ENCODE peak calls at places on chromosomes 2 and 18, in ten cellular contexts. A is small intestine; R is CD8-positive, alpha-beta memory T cell; I is H9; U is neuronal stem cell; O is right lobe of liver; N is CD8-positive, alpha-beta T cell; C is body of pancreas; K is aorta; H is GM23338. E is an unnamed sample. For H3K27me3, the result is how much of the 10 kb centered on the place peaks cover.

GRCh38 chr18:78713064-78713463 is 266.6 kb upstream of the SALL3 start:
- DNase-seq in I (peak), A (no peak), H (peak), K (no peak), O (no peak), R (no peak), C (no peak), U (peak), N (no peak), E (no peak)

GRCh38 chr18:50060822-50061221 is 134.1 kb downstream of the MYO5B start:
- DNase-seq in H (peak), C (no peak), I (no peak), O (no peak), A (no peak), U (no peak), R (no peak), N (no peak), K (no peak), E (no peak)

GRCh38 chr2:113098061-113098460 is 29.3 kb upstream of the IL1RN start:
- DNase-seq in H (no peak), R (peak), O (no peak), C (no peak), N (no peak), I (no peak), U (no peak), A (no peak), K (no peak), E (peak)

GRCh38 chr2:234981197-234982095 is 29.6 kb downstream of the SH3BP4 start:
- DNase-seq in O (peak), K (peak), U (peak), C (peak), R (no peak), N (no peak), A (peak), H (peak), I (peak), E (no peak)

GRCh38 chr18:63262369-63263335 is 56.9 kb downstream of the BCL2 start:
- DNase-seq in O (no peak), K (peak), C (no peak), R (no peak), N (no peak), I (no peak), H (no peak), A (no peak), U (no peak), E (no peak)

GRCh38 chr2:219969508-219969907 is 342.1 kb downstream of the SLC4A3 start:
- DNase-seq in N (no peak), K (no peak), R (no peak), U (no peak), H (no peak), C (no peak), I (no peak), A (no peak), O (no peak), E (no peak)

GRCh38 chr2:142722086-142722485 is 155.4 kb upstream of the KYNU start:
- DNase-seq in H (no peak), A (no peak), C (no peak), N (no peak), K (no peak), I (no peak), U (no peak), R (no peak), O (no peak), E (no peak)

GRCh38 chr2:215967590-215968373 is 45.6 kb downstream of the MREG start:
- DNase-seq in R (no peak), I (no peak), O (no peak), C (no peak), H (no peak), K (no peak), N (no peak), U (no peak), A (no peak), E (no peak)

GRCh38 chr2:66490588-66491001 is 55.7 kb downstream of the MEIS1 start:
- DNase-seq in O (no peak), N (no peak), A (no peak), C (no peak), R (no peak), U (no peak), I (no peak), K (no peak), H (no peak), E (no peak)

GRCh38 chr2:36734304-36734703 is 37.8 kb downstream of the VIT start:
- DNase-seq in U (no peak), K (no peak), I (no peak), N (no peak), A (no peak), C (no peak), O (no peak), H (no peak), R (no peak), E (no peak)

GRCh38 chr18:57241869-57242268 is 95.0 kb downstream of the BOD1L2 start:
- DNase-seq in C (no peak), U (no peak), K (no peak), I (no peak), R (no peak), A (no peak), O (no peak), H (no peak), N (no peak), E (no peak)

DNA sequence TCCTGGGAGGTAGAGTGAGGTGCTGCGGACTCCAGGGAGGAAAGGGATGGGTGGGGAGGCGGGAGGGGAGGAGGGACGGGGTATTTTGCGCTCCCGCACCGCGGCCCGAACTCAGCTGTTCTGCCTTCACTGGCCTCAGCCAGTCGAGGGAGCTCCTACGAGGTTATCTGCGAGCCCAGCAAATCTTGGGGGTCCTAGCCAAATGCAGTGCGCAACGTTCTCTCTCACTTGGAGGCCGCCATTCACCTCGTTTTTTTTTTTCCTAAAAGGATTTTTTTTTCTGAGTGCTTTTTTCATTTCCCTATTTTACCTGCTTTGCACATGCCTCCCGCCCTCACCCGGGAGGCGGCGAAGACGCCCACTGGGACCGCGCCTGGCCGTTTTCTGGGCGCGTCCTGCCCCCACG is 864 bp upstream of the BCL2L11 start:
- DNase-seq in K (no peak), R (peak), C (no peak), I (no peak), U (peak), N (no peak), H (no peak), A (no peak), O (peak), E (peak)
- H3K27me3 ChIP-seq in K (under half), R (under half), C (under half), I (under half), U (under half), N (under half), H (half or more), A (under half), O (under half), E (under half)

GRCh38 chr2:162340822-162341221 is 3.1 kb upstream of the GCA start:
- DNase-seq in H (no peak), A (no peak), I (no peak), N (no peak), K (no peak), C (no peak), O (no peak), R (no peak), U (no peak), E (no peak)

GRCh38 chr2:162342841-162343240 is 1.1 kb upstream of the GCA start:
- DNase-seq in C (no peak), K (no peak), O (no peak), I (no peak), N (no peak), U (no peak), A (no peak), R (no peak), H (no peak), E (no peak)

GRCh38 chr2:162343492-162343823 is 474 bp upstream of the GCA start:
- DNase-seq in C (no peak), N (no peak), R (no peak), O (no peak), I (no peak), U (no peak), A (no peak), K (no peak), H (no peak), E (no peak)

GRCh38 chr2:162343824-162344616 is at the start of gene GCA:
- DNase-seq in K (peak), I (peak), O (peak), H (peak), A (peak), N (peak), R (peak), C (peak), U (peak), E (peak)

GRCh38 chr2:162344617-162344950 is 652 bp downstream of the GCA start:
- DNase-seq in H (no peak), K (no peak), U (no peak), I (no peak), C (no peak), R (no peak), O (no peak), N (no peak), A (no peak), E (no peak)
- H3K27ac ChIP-seq in H (no peak), K (no peak), U (no peak), I (no peak), C (peak), R (no peak), O (peak), N (peak), A (peak), E (peak)

GRCh38 chr18:5879479-5879882 is 15.8 kb downstream of the TMEM200C start:
- DNase-seq in I (no peak), R (no peak), H (peak), A (peak), C (no peak), U (no peak), N (no peak), O (no peak), K (no peak), E (no peak)
- H3K27me3 ChIP-seq in I (under half), R (under half), H (under half), A (under half), C (under half), U (under half), N (under half), O (under half), K (under half), E (under half)

DNA sequence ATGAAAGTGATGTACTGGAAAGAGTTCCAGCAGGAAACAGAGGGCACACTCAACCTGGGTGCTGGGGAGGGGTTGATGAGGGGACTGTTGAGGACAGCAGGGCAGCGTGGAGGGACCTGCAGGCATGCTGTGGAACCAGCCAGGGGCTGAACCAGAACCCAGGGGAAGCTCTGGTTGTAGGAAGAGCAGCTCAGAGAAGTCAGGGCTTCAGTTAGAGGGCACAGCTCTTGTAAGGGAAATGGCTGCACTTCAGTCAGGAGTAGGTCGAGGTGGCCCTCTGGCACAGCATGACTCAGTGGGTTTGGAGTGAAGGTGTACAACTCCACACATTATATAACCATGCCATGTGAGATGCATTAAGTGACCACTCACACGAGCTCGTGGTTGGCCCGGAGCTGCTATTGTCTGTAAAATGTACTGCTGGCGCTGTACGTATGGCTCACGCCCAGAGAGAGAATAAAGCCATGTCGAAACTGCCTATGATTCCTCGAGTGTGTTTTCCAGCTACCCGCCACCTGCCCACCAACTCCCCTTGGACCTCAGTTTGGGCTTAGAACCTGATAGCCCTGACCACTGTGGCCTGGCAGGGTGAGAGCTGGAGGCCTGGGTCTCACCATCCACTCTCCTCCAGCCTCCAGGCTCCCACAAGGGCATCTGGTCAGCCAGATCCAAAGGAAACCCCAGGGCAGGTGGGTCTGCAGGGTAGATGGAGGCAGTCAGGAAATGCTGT is 136.5 kb upstream of the HS6ST1 start:
- DNase-seq in U (no peak), C (peak), H (no peak), I (peak), K (no peak), N (peak), R (no peak), A (no peak), O (no peak), E (no peak)
- H3K27ac ChIP-seq in U (no peak), C (no peak), H (no peak), I (no peak), K (no peak), N (no peak), R (no peak), A (no peak), O (no peak), E (no peak)

DNA sequence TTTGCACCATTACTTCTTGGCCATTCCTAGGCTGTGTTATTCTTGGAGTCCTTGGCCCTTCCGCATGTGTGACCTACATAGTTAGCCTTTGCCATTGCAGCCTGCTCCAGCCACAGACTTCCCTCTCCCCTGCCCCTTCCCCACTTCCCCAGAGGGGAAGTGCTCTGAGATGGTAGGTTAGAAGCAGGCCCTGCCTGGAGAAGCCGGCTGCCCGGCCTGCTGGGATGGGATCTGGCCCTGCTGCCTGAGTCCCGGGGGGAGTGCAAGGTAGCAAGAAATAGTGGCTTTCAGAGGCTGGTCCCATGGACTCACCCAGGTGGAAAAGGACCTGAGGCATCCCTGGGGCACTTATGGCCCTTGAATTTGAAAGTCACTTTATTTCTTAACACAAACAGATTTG is 28.4 kb upstream of the OTOF start:
- DNase-seq in H (no peak), A (no peak), U (no peak), I (no peak), K (no peak), N (no peak), R (no peak), C (no peak), O (no peak), E (no peak)
- H3K27me3 ChIP-seq in H (under half), A (under half), U (under half), I (under half), K (under half), N (under half), R (under half), C (under half), O (under half), E (under half)

DNA sequence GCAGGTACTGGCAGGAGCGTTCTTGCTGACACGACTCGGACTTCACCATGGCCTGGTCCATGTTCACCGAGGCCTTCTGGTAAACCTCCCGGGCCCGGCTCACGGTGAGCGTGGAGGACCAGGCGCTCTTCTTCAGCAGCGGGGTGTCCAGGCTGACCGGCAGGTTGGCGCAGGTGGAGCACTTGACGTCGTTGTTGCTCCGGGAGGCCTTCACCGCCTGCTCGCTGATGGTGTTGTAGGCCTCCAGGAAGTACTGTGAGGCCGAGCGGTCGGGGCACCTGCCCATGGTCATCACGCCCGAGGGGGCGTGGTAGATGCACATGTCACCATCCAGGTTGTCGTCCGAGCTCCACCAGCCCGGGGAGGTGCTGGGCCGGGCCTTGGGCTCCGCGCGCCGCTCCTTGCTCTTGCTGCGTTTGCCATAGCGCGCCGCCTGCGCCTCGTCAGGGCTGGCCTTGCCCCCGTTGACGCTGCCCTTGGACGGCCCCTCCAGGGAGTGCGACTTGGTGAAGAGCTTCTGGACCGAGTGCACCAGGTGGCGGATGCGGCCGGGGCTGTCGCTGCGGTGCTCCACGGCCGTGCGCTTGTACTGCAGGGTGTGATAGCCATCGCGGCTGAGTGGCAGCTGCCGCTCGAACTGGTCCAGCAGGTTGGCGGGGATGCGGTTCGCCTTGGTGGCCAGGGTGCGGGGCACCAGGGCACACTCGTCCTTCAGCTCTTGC is 429.3 kb downstream of the TGIF1 start:
- DNase-seq in A (no peak), U (no peak), I (no peak), R (no peak), K (no peak), N (no peak), C (no peak), O (no peak), H (no peak), E (no peak)
- H3K27ac ChIP-seq in A (no peak), U (no peak), I (no peak), R (no peak), K (no peak), N (no peak), C (no peak), O (no peak), H (no peak), E (no peak)

GRCh38 chr2:20631617-20632307 is 19.1 kb downstream of the HS1BP3 start:
- DNase-seq in A (no peak), U (no peak), K (no peak), I (no peak), N (no peak), H (no peak), C (no peak), O (peak), R (no peak), E (no peak)
- H3K27me3 ChIP-seq in A (under half), U (under half), K (under half), I (under half), N (under half), H (under half), C (under half), O (under half), R (under half), E (under half)

GRCh38 chr2:159134979-159135378 is 151.5 kb downstream of the WDSUB1 start:
- DNase-seq in U (no peak), O (no peak), I (no peak), K (no peak), N (no peak), R (no peak), H (no peak), A (no peak), C (no peak), E (no peak)
- H3K27ac ChIP-seq in U (no peak), O (no peak), I (no peak), K (peak), N (no peak), R (peak), H (peak), A (no peak), C (no peak), E (no peak)

E was measured in CD4-positive, alpha-beta memory T cell.